ENCODE peak calls at places on chromosomes 13 and 19, in seven cellular contexts. H is neural progenitor cell; Z is PC-3; D is CD8-positive, alpha-beta memory T cell; F is heart left ventricle; X is fibroblast of pulmonary artery; T is skeletal muscle cell. C is an unnamed sample.

GRCh38 chr13:48994731-48995130 is 19.0 kb downstream of the FNDC3A start:
- DNase-seq in H (no peak), Z (no peak), D (no peak), F (no peak), X (peak; percentile 61), T (peak; percentile 22), C (no peak)

GRCh38 chr13:36919833-36920611 is at the start of gene SMAD9:
- DNase-seq in H (peak; percentile 91), Z (peak; percentile 48), D (no peak), F (peak; percentile 85), X (peak; percentile 73), T (peak; percentile 35), C (peak; percentile 60)

GRCh38 chr13:33751151-33751550 is 66.8 kb upstream of the RFC3 start:
- DNase-seq in H (no peak), Z (no peak), D (no peak), F (no peak), X (peak; percentile 79), T (no peak), C (no peak)

GRCh38 chr13:49711218-49711863 is 20.1 kb upstream of the EBPL start:
- DNase-seq in H (no peak), Z (peak; percentile 43), D (no peak), F (no peak), X (peak; percentile 83), T (peak; percentile 45), C (no peak)

GRCh38 chr13:86848716-86849115 is 822.5 kb upstream of the SLITRK5 start:
- DNase-seq in H (no peak), Z (no peak), D (no peak), F (no peak), X (no peak), T (no peak), C (no peak)

GRCh38 chr19:35462476-35462953 is 14.5 kb downstream of the FFAR2 start:
- DNase-seq in H (no peak), Z (no peak), D (peak; percentile 81), F (no peak), X (no peak), T (no peak), C (no peak)

GRCh38 chr13:33057019-33057785 is 41.0 kb downstream of the KL start:
- DNase-seq in H (peak; percentile 52), Z (peak; percentile 47), D (no peak), F (no peak), X (peak; percentile 34), T (no peak), C (peak; percentile 16)

GRCh38 chr19:18852634-18853033 is 20.9 kb downstream of the UPF1 start:
- DNase-seq in H (no peak), Z (no peak), D (no peak), F (no peak), X (no peak), T (no peak), C (no peak)

GRCh38 chr19:49213791-49214190 is 56.2 kb downstream of the TRPM4 start:
- DNase-seq in H (no peak), Z (peak; percentile 21), D (no peak), F (no peak), X (no peak), T (no peak), C (no peak)

GRCh38 chr13:106649495-106649894 is 81.6 kb upstream of the ARGLU1 start:
- DNase-seq in H (no peak), Z (peak; percentile 27), D (no peak), F (no peak), X (peak; percentile 29), T (no peak), C (no peak)

GRCh38 chr13:44591316-44591715 is 15.2 kb upstream of the TSC22D1 start:
- DNase-seq in H (peak; percentile 28), Z (no peak), D (no peak), F (no peak), X (no peak), T (no peak), C (no peak)

GRCh38 chr19:3269972-3270667 is 45.7 kb downstream of the CELF5 start:
- DNase-seq in H (no peak), Z (no peak), D (no peak), F (no peak), X (no peak), T (no peak), C (peak; percentile 72)

GRCh38 chr19:1809663-1810062 is 2.4 kb downstream of the ATP8B3 start:
- DNase-seq in H (no peak), Z (no peak), D (no peak), F (no peak), X (no peak), T (no peak), C (no peak)

GRCh38 chr13:111627596-111627995 is 307.2 kb downstream of the TEX29 start:
- DNase-seq in H (no peak), Z (no peak), D (no peak), F (no peak), X (no peak), T (no peak), C (no peak)

GRCh38 chr19:9952276-9952675 is 16.0 kb upstream of the OLFM2 start:
- DNase-seq in H (no peak), Z (no peak), D (no peak), F (no peak), X (no peak), T (no peak), C (no peak)

GRCh38 chr13:51729853-51730553 is 74.0 kb downstream of the DHRS12 start:
- DNase-seq in H (no peak), Z (peak; percentile 74), D (no peak), F (peak; percentile 36), X (peak; percentile 90), T (peak; percentile 84), C (no peak)

GRCh38 chr13:77510156-77510555 is 25.4 kb upstream of the SCEL start:
- DNase-seq in H (no peak), Z (no peak), D (no peak), F (no peak), X (no peak), T (no peak), C (no peak)

GRCh38 chr19:47444388-47444821 is 25.1 kb upstream of the MEIS3 start:
- DNase-seq in H (peak; percentile 80), Z (no peak), D (peak; percentile 55), F (no peak), X (no peak), T (no peak), C (no peak)

GRCh38 chr19:47446534-47447469 is 24.9 kb downstream of the SLC8A2 start:
- DNase-seq in H (peak; percentile 79), Z (peak; percentile 16), D (no peak), F (no peak), X (peak; percentile 15), T (no peak), C (no peak)

GRCh38 chr19:47445937-47446402 is 25.7 kb downstream of the SLC8A2 start:
- DNase-seq in H (peak; percentile 58), Z (peak; percentile 25), D (peak; percentile 79), F (no peak), X (peak; percentile 50), T (no peak), C (no peak)

GRCh38 chr19:47447470-47448359 is 24.0 kb downstream of the SLC8A2 start:
- DNase-seq in H (peak; percentile 94), Z (peak; percentile 37), D (peak; percentile 62), F (no peak), X (peak; percentile 49), T (no peak), C (peak; percentile 39)

GRCh38 chr19:47445527-47445926 is 26.2 kb downstream of the SLC8A2 start:
- DNase-seq in H (no peak), Z (no peak), D (no peak), F (no peak), X (no peak), T (no peak), C (no peak)
- H3K4me3 ChIP-seq in H (no peak overlapping the region), Z (no peak overlapping the region), D (peak overlapping the region; percentile 44), F (no peak overlapping the region), X (no peak overlapping the region), T (no peak overlapping the region), C (no peak overlapping the region)

GRCh38 chr13:71780546-71780945 is 86.5 kb downstream of the DACH1 start:
- DNase-seq in H (no peak), Z (no peak), D (no peak), F (no peak), X (no peak), T (no peak), C (no peak)
- H3K4me3 ChIP-seq in H (no peak overlapping the region), Z (no peak overlapping the region), D (no peak overlapping the region), F (no peak overlapping the region), X (no peak overlapping the region), T (no peak overlapping the region), C (no peak overlapping the region)

DNA sequence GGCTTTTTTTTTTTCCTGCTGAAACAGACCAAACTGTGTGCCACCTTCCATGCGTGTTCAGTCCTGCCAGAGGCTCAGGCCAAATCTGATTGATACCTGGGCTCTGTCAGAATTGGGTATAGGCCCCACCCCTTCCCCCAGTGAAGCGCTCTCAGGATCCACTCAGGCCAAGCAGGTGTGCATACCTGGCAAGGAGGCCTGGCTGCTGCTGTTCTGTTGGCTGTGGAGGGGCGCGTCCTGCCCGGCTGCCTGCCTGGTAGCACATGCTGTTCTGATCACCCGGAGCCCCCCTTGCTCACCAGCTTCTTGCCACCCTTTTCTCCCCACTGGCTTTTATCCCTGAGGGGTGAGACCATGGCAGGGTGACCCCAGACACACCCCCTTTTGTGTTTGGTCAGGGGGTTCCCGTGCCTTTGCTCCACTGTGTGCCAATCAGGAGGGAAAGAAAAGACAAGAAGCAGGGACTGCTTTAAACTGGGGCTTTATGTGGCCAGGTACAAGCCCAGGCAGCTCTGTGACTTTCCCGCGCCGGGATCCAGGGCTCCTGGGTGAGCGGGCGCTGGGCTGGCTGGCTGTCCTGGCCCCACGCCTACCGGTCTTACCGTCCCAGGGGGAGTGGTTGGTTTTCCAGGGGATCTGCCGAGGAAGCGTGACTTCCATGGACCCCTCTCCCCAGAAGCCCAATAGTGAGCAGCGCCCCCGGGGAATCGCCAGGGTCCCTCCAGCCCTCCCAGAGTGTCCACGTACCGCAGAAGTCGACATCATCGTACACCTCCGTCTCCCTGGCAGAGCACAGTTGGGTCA is 12.6 kb downstream of the PRAM1 start:
- DNase-seq in H (no peak), Z (no peak), D (no peak), F (no peak), X (no peak), T (no peak), C (no peak)
- H3K4me3 ChIP-seq in H (no peak overlapping the region), Z (no peak overlapping the region), D (no peak overlapping the region), F (no peak overlapping the region), X (no peak overlapping the region), T (no peak overlapping the region), C (no peak overlapping the region)

GRCh38 chr13:101916758-101917474 is 464.4 kb downstream of the ITGBL1 start:
- DNase-seq in H (peak; percentile 40), Z (no peak), D (no peak), F (no peak), X (no peak), T (no peak), C (no peak)

GRCh38 chr13:101917833-101918755 is 465.6 kb downstream of the ITGBL1 start:
- DNase-seq in H (peak; percentile 40), Z (no peak), D (no peak), F (no peak), X (no peak), T (no peak), C (peak; percentile 92)

GRCh38 chr13:101916108-101916757 is 463.8 kb downstream of the ITGBL1 start:
- DNase-seq in H (peak; percentile 84), Z (no peak), D (no peak), F (peak; percentile 52), X (peak; percentile 2), T (no peak), C (peak; percentile 89)

GRCh38 chr13:101915755-101916107 is 463.3 kb downstream of the ITGBL1 start:
- DNase-seq in H (peak; percentile 6), Z (no peak), D (no peak), F (no peak), X (no peak), T (no peak), C (peak; percentile 41)

DNA sequence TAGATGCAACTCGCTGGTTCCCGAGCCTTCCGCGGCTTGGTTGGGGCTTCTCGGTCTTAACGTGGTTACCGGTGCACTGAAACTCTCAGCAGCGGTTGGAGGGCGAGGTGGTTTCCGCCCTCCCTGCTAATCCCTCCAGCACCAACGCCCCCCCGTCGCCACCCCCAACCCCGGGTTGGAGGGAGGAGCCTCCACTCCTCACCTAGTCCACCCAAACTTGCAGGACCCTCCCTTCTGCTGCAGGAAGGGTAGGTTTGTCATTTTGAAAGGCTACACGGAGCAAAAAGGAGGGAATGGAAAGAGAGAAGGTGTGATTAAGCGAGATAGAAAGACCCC is 465.0 kb downstream of the ITGBL1 start:
- DNase-seq in H (peak; percentile 54), Z (no peak), D (no peak), F (no peak), X (no peak), T (no peak), C (peak; percentile 75)
- H3K4me3 ChIP-seq in H (peak overlapping the region; percentile 67), Z (no peak overlapping the region), D (no peak overlapping the region), F (no peak overlapping the region), X (no peak overlapping the region), T (no peak overlapping the region), C (peak overlapping the region; percentile 70)

C was measured in WERI-Rb-1.